ENCODE peak calls at places on chromosomes 5 and 9, in seven cellular contexts. H, Y, T, Z, V, E and A are unnamed samples.

GRCh38 chr9:10869687-10870086 is 256.9 kb upstream of the PTPRD start:
- DNase-seq in H (no peak), Y (no peak), T (no peak), Z (no peak), V (no peak), E (no peak), A (no peak)

GRCh38 chr5:54186912-54187445 is 123.4 kb downstream of the ARL15 start:
- DNase-seq in H (no peak), Y (no peak), T (no peak), Z (peak), V (no peak), E (no peak), A (peak)

GRCh38 chr5:66329078-66329477 is 185.0 kb downstream of the SREK1 start:
- DNase-seq in H (no peak), Y (no peak), T (no peak), Z (peak), V (peak), E (no peak), A (no peak)

GRCh38 chr5:143248391-143248790 is 155.1 kb downstream of the NR3C1 start:
- DNase-seq in H (peak), Y (no peak), T (no peak), Z (no peak), V (no peak), E (no peak), A (no peak)

GRCh38 chr5:91024160-91024559 is 359.0 kb downstream of the ARRDC3 start:
- DNase-seq in H (no peak), Y (no peak), T (no peak), Z (peak), V (no peak), E (no peak), A (no peak)

GRCh38 chr5:40307920-40308319 is 371.8 kb upstream of the PTGER4 start:
- DNase-seq in H (no peak), Y (no peak), T (no peak), Z (peak), V (no peak), E (no peak), A (no peak)

GRCh38 chr9:7533376-7534090 is 266.0 kb downstream of the DMAC1 start:
- DNase-seq in H (no peak), Y (no peak), T (no peak), Z (no peak), V (peak), E (no peak), A (no peak)

GRCh38 chr5:59661306-59661705 is 232.2 kb downstream of the PDE4D start:
- DNase-seq in H (no peak), Y (no peak), T (no peak), Z (no peak), V (peak), E (peak), A (no peak)

GRCh38 chr5:9467199-9468069 is 78.4 kb downstream of the SEMA5A start:
- DNase-seq in H (no peak), Y (no peak), T (no peak), Z (no peak), V (no peak), E (no peak), A (no peak)
- H2BK120ac ChIP-seq in H (peak), Y (no peak), T (no peak), Z (no peak), V (peak), E (no peak), A (no peak)

GRCh38 chr5:51961154-51961562 is 577.9 kb downstream of the ISL1 start:
- DNase-seq in H (no peak), Y (no peak), T (no peak), Z (peak), V (no peak), E (peak), A (no peak)
- H2BK120ac ChIP-seq in H (no peak), Y (no peak), T (no peak), Z (no peak), V (peak), E (no peak), A (no peak)

DNA sequence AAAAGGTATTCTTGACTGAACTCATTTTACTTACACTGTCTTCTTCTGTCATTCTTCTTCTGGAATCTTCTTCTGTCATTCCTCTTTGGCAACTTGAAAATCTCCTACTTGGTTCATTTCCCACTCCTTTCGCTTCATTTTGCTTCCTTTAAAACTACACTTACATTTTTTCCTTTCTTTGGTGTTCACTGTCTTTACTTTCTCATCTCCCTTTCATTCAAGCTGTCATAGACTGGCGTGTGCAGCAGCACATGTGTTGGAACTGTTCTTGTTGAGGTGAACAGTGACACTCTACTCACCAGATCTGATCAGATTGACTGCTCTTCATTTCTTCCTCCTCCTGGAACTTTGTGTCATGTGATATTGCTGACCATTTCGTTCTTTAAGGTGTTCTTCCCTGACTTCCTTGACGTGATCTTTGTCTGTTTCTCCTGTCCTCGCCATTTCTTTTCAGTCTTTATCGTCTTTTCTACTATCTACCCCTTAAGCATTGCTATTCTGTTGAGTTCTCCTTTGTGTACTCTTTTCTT is 6.4 kb downstream of the DNAJC25 start:
- DNase-seq in H (no peak), Y (no peak), T (no peak), Z (no peak), V (no peak), E (no peak), A (no peak)
- H2BK120ac ChIP-seq in H (no peak), Y (no peak), T (no peak), Z (no peak), V (no peak), E (no peak), A (no peak)

DNA sequence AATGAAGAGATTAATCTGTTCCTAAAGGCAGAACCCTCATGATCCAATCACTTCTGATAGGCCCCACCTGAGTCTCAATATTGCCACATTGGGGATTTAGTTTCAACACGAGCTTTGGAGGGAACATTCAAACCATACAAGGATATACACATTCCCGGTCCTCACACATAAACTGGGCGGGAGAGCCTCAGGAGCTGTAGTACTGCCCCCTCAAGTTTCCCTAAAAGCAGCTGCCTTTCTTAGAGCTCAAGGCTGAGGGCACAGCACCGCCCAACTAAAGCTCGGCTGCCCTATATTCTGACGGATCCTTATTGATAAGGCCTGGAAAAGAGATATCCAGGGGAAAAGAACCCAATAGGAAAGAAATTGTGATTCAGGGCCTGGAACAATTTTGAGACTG is 83.0 kb downstream of the GADD45G start:
- DNase-seq in H (no peak), Y (no peak), T (no peak), Z (no peak), V (no peak), E (no peak), A (no peak)
- H2BK120ac ChIP-seq in H (no peak), Y (no peak), T (no peak), Z (no peak), V (peak), E (no peak), A (no peak)

DNA sequence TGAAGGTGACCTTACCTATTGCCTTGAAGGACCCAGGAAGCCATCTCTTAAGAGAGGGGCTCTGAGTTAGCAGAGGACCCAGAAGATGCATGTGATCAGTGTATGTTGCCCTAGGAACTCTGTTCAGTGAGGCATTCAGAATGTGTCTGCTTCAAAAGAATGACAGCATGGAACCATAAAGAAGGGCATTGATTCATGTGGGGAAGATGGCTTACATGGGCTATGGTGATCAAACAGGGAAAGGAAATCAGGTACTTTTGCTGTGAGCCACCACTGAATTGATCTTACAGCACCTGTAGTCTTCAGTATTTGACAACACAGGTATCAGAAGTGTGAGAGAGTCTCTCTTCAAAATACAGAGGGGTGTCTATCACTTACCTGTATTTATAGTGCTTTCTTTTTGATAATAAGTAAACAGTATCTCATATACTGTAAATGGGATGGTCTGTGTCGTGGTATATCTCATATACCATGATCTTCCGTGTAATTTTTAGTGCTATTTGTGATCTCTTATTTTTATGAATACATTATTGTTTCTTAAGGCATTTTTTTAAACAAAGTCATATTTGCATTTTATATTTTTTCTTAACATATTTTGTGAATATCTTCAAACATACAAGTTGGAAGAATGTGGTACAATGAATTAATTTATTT is 57.0 kb downstream of the FOCAD start:
- DNase-seq in H (no peak), Y (no peak), T (no peak), Z (no peak), V (no peak), E (no peak), A (no peak)
- H2BK120ac ChIP-seq in H (no peak), Y (no peak), T (no peak), Z (no peak), V (no peak), E (no peak), A (no peak)

GRCh38 chr5:30446456-30446855 is 747.0 kb upstream of the CDH6 start:
- DNase-seq in H (no peak), Y (no peak), T (no peak), Z (no peak), V (no peak), E (no peak), A (no peak)

GRCh38 chr5:30453168-30453567 is 740.3 kb upstream of the CDH6 start:
- DNase-seq in H (no peak), Y (no peak), T (no peak), Z (no peak), V (no peak), E (no peak), A (no peak)

DNA sequence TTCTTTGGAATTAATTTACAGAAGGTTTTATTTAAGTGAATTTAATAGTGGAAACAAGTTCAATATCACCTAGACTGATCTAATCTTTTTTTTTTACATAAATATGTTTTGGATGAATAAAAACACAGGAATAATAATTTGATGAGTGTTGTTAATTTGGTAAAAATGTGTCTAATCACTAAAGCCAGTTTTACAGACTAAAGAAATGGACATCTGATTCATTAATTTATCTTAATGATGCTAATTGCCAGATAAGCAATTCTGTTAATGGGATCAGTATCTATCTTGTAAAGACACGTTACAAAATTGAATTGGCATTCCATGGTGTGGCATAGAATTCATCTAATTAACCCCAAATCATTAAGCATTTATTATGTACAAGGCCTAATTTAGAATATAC is 743.3 kb upstream of the CDH6 start:
- DNase-seq in H (no peak), Y (no peak), T (no peak), Z (no peak), V (no peak), E (no peak), A (no peak)
- H2BK120ac ChIP-seq in H (no peak), Y (no peak), T (no peak), Z (no peak), V (no peak), E (no peak), A (no peak)